ENCODE peak calls at places on chromosome X, in seven cellular contexts. W is SK-N-SH, O is HepG2, J is HCT116, X is K562, D is GM12878, A is H1. N is an unnamed sample.

GRCh38 chrX:6574762-6575161 is 39.8 kb upstream of the VCX3A start:
- DNase-seq in W (peak), O (no peak), J (no peak), X (no peak), D (no peak), A (peak), N (no peak)

GRCh38 chrX:48956728-48957414 is 536 bp downstream of the OTUD5 start:
- DNase-seq in W (no peak), O (no peak), J (no peak), X (no peak), D (no peak), A (no peak), N (no peak)

GRCh38 chrX:153490217-153490616 is 4.6 kb upstream of the BGN start:
- DNase-seq in W (peak), O (no peak), J (no peak), X (no peak), D (no peak), A (no peak), N (no peak)

GRCh38 chrX:48715066-48715465 is 18.5 kb downstream of the SUV39H1 start:
- DNase-seq in W (no peak), O (no peak), J (no peak), X (peak), D (no peak), A (no peak), N (no peak)

GRCh38 chrX:48531359-48531954 is 8.1 kb upstream of the TBC1D25 start:
- DNase-seq in W (no peak), O (no peak), J (no peak), X (peak), D (no peak), A (no peak), N (no peak)

GRCh38 chrX:153573999-153574398 is 24.9 kb downstream of the CCNQ start:
- DNase-seq in W (no peak), O (no peak), J (no peak), X (peak), D (no peak), A (no peak), N (peak)

GRCh38 chrX:65871671-65872311 is 168.1 kb downstream of the VSIG4 start:
- DNase-seq in W (no peak), O (peak), J (peak), X (peak), D (peak), A (peak), N (no peak)

GRCh38 chrX:94977562-94977961 is 1303.6 kb downstream of the FAM133A start:
- DNase-seq in W (no peak), O (no peak), J (no peak), X (no peak), D (no peak), A (no peak), N (no peak)

GRCh38 chrX:119325456-119325855 is 73.7 kb upstream of the SLC25A43 start:
- DNase-seq in W (no peak), O (no peak), J (no peak), X (no peak), D (no peak), A (no peak), N (no peak)

GRCh38 chrX:32877592-32877991 is 333.8 kb downstream of the DMD start:
- DNase-seq in W (no peak), O (no peak), J (no peak), X (no peak), D (no peak), A (no peak), N (peak)
- TF ChIP-seq JUND in W (no peak), O (no peak), J (no peak), X (no peak), D (no peak), A (no peak), N (no peak)

GRCh38 chrX:29545878-29546277 is 669.5 kb upstream of the MAGEB2 start:
- DNase-seq in W (no peak), O (no peak), J (no peak), X (no peak), D (no peak), A (no peak), N (no peak)
- TF ChIP-seq JUND in W (no peak), O (no peak), J (no peak), X (no peak), D (no peak), A (no peak), N (no peak)

GRCh38 chrX:18896680-18897544 is 87.0 kb downstream of the PHKA2 start:
- DNase-seq in W (no peak), O (no peak), J (no peak), X (no peak), D (no peak), A (no peak), N (no peak)

GRCh38 chrX:18893536-18893935 is 90.4 kb downstream of the PHKA2 start:
- DNase-seq in W (no peak), O (no peak), J (no peak), X (no peak), D (no peak), A (no peak), N (no peak)

GRCh38 chrX:18894156-18894555 is 89.8 kb downstream of the PHKA2 start:
- DNase-seq in W (no peak), O (no peak), J (no peak), X (no peak), D (no peak), A (no peak), N (no peak)

GRCh38 chrX:18897611-18898010 is 86.3 kb downstream of the PHKA2 start:
- DNase-seq in W (no peak), O (no peak), J (no peak), X (no peak), D (no peak), A (no peak), N (no peak)

GRCh38 chrX:18895157-18895952 is 88.6 kb downstream of the PHKA2 start:
- DNase-seq in W (peak), O (no peak), J (no peak), X (no peak), D (no peak), A (no peak), N (no peak)
- TF ChIP-seq JUND in W (no peak), O (no peak), J (no peak), X (no peak), D (no peak), A (no peak), N (no peak)

GRCh38 chrX:13681595-13681994 is 7.3 kb upstream of the RAB9A start:
- DNase-seq in W (no peak), O (no peak), J (no peak), X (no peak), D (no peak), A (no peak), N (no peak)

GRCh38 chrX:13673016-13673415 is 15.9 kb upstream of the RAB9A start:
- DNase-seq in W (no peak), O (no peak), J (no peak), X (no peak), D (no peak), A (no peak), N (no peak)

GRCh38 chrX:13676885-13677284 is 12.0 kb upstream of the RAB9A start:
- DNase-seq in W (no peak), O (no peak), J (no peak), X (no peak), D (no peak), A (no peak), N (no peak)
- TF ChIP-seq JUND in W (no peak), O (no peak), J (no peak), X (no peak), D (no peak), A (no peak), N (no peak)

DNA sequence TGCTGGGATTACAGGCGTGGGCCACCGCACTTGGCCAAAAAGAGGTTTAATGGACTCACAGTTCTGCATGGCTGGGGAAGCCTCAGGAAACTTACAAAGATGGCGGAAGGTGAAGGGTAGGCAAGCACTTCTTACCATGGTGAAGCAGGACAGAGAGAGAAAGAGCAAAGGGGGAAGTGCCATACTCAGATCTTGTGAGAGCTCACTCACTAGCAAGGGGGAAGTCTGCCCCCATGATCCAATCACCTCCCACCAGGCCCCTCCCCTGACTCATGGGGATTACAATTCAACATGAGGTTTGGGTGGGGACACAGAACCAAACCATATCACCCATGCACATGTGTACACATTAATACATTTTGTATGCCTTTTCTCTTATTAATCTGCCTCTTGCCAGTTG is 77.1 kb upstream of the HSD17B10 start:
- DNase-seq in W (no peak), O (no peak), J (no peak), X (peak), D (no peak), A (no peak), N (no peak)
- TF ChIP-seq JUND in W (no peak), O (no peak), J (no peak), X (no peak), D (no peak), A (no peak), N (no peak)